ENCODE peak calls at places on chromosomes 11 and 22, in six cellular contexts. O is CD8-positive, alpha-beta memory T cell; K is cardiac muscle cell; G is Panc1; M is A549; B is left ventricle myocardium inferior. U is an unnamed sample. For H3K9me3 and H3K4me1, the result is how much of the 10 kb centered on the place peaks cover.

GRCh38 chr11:79366218-79366617 is 74.6 kb downstream of the TENM4 start:
- DNase-seq in G (no peak), B (no peak), K (no peak), O (no peak), M (no peak), U (no peak)

GRCh38 chr11:134330611-134331564 is 900 bp upstream of the GLB1L2 start:
- DNase-seq in B (no peak), K (no peak), G (no peak), M (no peak), O (no peak), U (no peak)

GRCh38 chr11:73249304-73249703 is 22.8 kb upstream of the P2RY6 start:
- DNase-seq in B (no peak), K (no peak), O (no peak), G (no peak), M (no peak), U (no peak)

GRCh38 chr22:33361581-33361980 is 303.4 kb upstream of the SYN3 start:
- DNase-seq in M (no peak), O (no peak), K (no peak), B (no peak), G (no peak), U (no peak)

GRCh38 chr22:25399649-25400151 is 164.8 kb upstream of the GRK3 start:
- DNase-seq in M (no peak), O (no peak), K (no peak), G (no peak), B (no peak), U (no peak)

GRCh38 chr22:42263944-42264343 is 6.5 kb downstream of the TCF20 start:
- DNase-seq in M (no peak), K (no peak), O (no peak), G (no peak), B (no peak), U (no peak)

GRCh38 chr22:20775342-20775895 is 1.5 kb downstream of the SERPIND1 start:
- DNase-seq in K (no peak), B (no peak), O (no peak), M (no peak), G (no peak), U (no peak)

GRCh38 chr22:44640618-44641155 is 61.3 kb upstream of the PRR5 start:
- DNase-seq in G (no peak), B (no peak), K (no peak), M (no peak), O (no peak), U (peak)

GRCh38 chr22:50311606-50312351 is 4.3 kb upstream of the PLXNB2 start:
- DNase-seq in O (no peak), K (no peak), M (no peak), G (no peak), B (no peak), U (peak)

GRCh38 chr11:8293171-8293570 is 29.5 kb upstream of the LMO1 start:
- DNase-seq in K (no peak), O (no peak), G (no peak), M (no peak), B (no peak), U (no peak)

GRCh38 chr11:45847908-45848316 is 637 bp downstream of the CRY2 start:
- DNase-seq in B (peak), M (peak), O (peak), G (no peak), K (peak), U (peak)

GRCh38 chr22:39916496-39916895 is 15.6 kb downstream of the GRAP2 start:
- DNase-seq in O (no peak), B (no peak), G (no peak), M (no peak), K (no peak), U (no peak)

GRCh38 chr11:15346907-15347306 is 232.2 kb downstream of the INSC start:
- DNase-seq in O (no peak), M (no peak), K (no peak), G (no peak), B (no peak), U (no peak)

DNA sequence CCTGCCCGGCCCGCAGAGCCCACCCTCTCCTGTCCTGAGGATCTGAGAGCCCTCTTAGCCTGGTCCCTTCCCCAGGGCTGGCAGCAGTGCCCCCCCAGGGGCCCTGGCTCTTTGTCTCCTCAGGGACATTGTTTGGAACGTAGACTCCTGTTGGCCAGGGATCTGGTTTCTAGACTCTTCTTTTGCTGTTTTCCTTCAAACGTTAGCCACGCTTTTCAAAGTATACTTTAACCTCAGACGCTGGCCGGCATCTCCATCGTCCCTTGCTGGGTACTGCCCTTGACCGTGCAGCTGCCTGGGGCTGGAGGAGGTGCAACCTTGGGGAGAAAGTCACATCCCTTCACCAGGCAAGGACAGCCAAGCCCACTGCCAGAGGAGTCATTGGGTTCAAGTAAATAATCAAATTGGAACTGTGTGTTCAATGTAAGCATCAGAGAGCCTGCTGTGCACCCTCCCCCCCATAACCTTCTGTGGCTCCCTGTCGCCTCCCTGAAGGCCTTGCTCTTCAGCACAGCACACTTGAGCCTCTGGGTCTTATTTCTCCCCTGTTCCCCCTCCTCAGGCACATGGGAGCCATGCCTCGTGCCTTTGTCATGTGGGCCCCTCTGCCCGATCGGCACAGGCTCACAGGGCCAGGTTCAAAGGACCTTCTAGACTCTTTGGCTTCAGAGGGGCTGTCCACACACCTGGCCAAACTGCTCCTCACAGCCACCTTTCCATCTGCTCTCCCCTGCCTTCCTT is 21.8 kb upstream of the WNT7B start:
- DNase-seq in K (no peak), G (no peak), M (no peak), O (no peak), B (peak), U (peak)
- H3K27ac ChIP-seq in K (no peak), G (no peak), M (no peak), O (no peak), B (peak), U (peak)

DNA sequence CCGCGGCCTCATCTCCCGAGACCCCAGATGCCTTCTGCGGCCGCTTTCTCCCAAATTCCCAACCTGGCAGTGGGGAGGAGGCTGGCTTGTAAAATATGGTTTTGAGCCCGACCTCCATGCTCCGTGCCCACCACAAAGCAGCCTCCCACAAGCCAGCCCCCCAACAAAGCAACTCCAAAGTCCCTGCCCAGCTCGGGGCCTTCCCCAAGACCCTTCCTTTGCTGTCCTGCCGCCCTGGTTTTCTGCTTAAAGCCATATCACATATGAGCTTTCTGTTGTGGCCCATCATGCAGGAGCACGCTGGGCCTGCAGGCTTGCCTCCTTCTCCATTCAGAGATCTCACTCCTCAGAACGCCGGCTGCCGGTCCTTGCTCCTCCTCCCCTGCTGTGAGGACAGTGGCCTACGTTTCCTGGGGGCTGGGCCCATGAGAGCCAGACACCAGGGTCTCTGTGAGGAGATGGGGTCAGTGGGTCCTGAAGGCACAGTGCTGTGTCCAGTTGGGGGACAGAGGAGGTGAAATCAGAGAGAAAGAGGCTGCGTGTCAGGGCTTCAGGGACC is 680.0 kb downstream of the BRD1 start:
- DNase-seq in K (no peak), B (no peak), G (no peak), O (no peak), M (no peak), U (no peak)
- H3K9me3 ChIP-seq in K (under half), B (under half), G (under half), O (under half), M (under half), U (under half)

GRCh38 chr11:102428696-102429095 is 23.9 kb downstream of the TMEM123 start:
- DNase-seq in O (no peak), B (no peak), K (no peak), G (no peak), M (no peak), U (no peak)
- H3K4me1 ChIP-seq in O (under half), B (under half), K (under half), G (under half), M (under half), U (under half)

GRCh38 chr11:10918275-10918674 is 60.4 kb upstream of the ZBED5 start:
- DNase-seq in G (no peak), B (no peak), K (no peak), M (no peak), O (no peak), U (no peak)

GRCh38 chr11:10920205-10920604 is 62.4 kb upstream of the ZBED5 start:
- DNase-seq in O (no peak), G (no peak), M (no peak), B (no peak), K (no peak), U (no peak)

GRCh38 chr11:10916674-10917073 is 58.8 kb upstream of the ZBED5 start:
- DNase-seq in K (no peak), G (no peak), O (no peak), M (no peak), B (no peak), U (no peak)

GRCh38 chr11:10918698-10919097 is 60.8 kb upstream of the ZBED5 start:
- DNase-seq in K (no peak), G (no peak), B (no peak), M (no peak), O (no peak), U (no peak)

DNA sequence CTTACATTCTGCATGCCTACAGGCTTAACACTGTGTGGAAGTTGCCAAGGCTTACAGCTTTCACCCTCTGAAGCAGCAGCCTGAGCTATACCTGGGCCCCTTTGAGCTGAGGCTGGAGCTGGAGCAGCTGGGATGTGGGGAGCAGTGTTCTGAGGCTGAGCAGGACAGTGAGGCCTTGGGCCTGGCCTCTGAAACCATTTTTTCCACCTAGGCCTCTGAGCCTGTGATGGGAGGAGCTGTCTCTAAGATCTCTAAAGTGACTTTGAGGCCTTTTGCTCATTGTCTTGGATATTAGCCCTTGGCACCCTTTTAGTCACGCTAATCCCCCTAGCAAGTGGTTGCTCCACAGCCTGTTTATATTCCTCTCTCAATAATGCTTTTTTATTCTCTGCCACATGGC is 59.9 kb upstream of the ZBED5 start:
- DNase-seq in O (no peak), B (no peak), G (no peak), K (no peak), M (no peak), U (no peak)
- H3K27ac ChIP-seq in O (no peak), B (no peak), G (peak), K (no peak), M (no peak), U (no peak)

DNA sequence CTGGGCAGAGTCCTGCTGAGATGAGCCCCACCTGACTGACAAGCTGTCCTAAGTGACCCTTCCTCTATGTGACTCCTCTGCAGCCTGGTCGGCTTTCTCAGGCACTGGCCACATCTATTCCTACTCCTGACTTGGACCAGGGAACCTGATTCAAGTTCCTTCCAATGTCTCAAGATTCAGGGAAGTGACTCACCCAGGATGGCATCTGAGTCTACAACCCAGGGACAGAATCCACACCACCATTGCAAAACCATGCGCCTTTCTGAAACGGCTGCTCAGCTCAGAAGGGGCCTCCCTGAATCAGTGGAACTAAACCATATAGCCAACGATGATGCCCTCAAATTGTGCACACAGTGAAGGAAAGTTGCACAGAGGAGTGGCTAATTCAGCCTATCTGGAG is 63.9 kb upstream of the CSNK2A3 start:
- DNase-seq in K (no peak), G (no peak), M (peak), O (no peak), B (no peak), U (no peak)
- H3K9me3 ChIP-seq in K (under half), G (under half), M (under half), O (under half), B (under half), U (under half)

DNA sequence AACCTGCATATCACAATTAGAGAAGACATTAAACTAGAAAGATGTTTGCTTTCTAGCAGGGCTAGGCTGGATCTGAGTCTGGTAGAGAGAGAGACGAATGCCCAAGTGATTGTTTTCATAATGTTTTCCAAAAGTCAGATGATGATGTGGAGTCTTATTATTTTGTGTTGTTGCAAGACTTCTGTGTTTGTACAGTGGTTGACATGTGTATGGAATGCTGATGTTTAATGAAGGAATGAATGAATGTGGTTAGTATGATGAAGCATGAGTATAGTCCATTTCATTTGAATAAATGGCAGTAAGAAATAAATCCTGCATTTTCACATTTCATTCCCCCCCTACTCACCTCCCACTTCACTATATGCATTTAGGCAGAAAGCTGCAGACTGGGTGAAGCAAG is 69.6 kb downstream of the PPP2R1B start:
- DNase-seq in K (no peak), O (no peak), M (no peak), G (no peak), B (no peak), U (no peak)
- H3K4me1 ChIP-seq in K (under half), O (under half), M (under half), G (under half), B (half or more), U (under half)

GRCh38 chr22:30605449-30606110 is 1.4 kb upstream of the TCN2 start:
- DNase-seq in G (no peak), M (peak), K (peak), O (no peak), B (peak), U (peak)
- H3K27ac ChIP-seq in G (no peak), M (peak), K (no peak), O (no peak), B (peak), U (peak)

U was measured in lower lobe of right lung.